ENCODE peak calls at places on chromosomes 4 and X, in nine cellular contexts. V is memory B cell, X is A549, A is psoas muscle, H is AG08396, T is T47D, L is NCI-H1092, N is PC-9, Z is occipital lobe. J is an unnamed sample.

GRCh38 chrX:132292753-132293152 is 73.5 kb upstream of the RAP2C start:
- DNase-seq in V (peak; percentile 30), X (peak; percentile 46), A (no peak), H (peak; percentile 67), T (peak; percentile 24), L (no peak), N (peak; percentile 21), Z (no peak), J (no peak)

GRCh38 chr4:92305148-92305877 is 1.5 kb downstream of the GRID2 start:
- DNase-seq in V (no peak), X (peak; percentile 27), A (peak; percentile 13), H (peak; percentile 53), T (no peak), L (peak; percentile 15), N (peak; percentile 40), Z (peak; percentile 76), J (peak; percentile 74)

GRCh38 chr4:168639914-168640313 is 143.1 kb downstream of the PALLD start:
- DNase-seq in V (no peak), X (no peak), A (no peak), H (no peak), T (no peak), L (no peak), N (no peak), Z (no peak), J (no peak)

GRCh38 chr4:77500801-77501200 is 104.8 kb upstream of the CXCL13 start:
- DNase-seq in V (no peak), X (no peak), A (no peak), H (no peak), T (no peak), L (no peak), N (peak; percentile 1), Z (no peak), J (no peak)

GRCh38 chr4:21879187-21879586 is 69.4 kb downstream of the KCNIP4 start:
- DNase-seq in V (no peak), X (peak; percentile 15), A (no peak), H (peak; percentile 29), T (no peak), L (no peak), N (peak; percentile 2), Z (no peak), J (no peak)

GRCh38 chrX:154602766-154603437 is 16.2 kb downstream of the CTAG1B start:
- DNase-seq in V (no peak), X (no peak), A (no peak), H (no peak), T (no peak), L (no peak), N (no peak), Z (no peak), J (no peak)

GRCh38 chr4:24551492-24552330 is 32.6 kb downstream of the DHX15 start:
- DNase-seq in V (no peak), X (no peak), A (no peak), H (no peak), T (no peak), L (no peak), N (no peak), Z (no peak), J (peak; percentile 63)

GRCh38 chr4:99447079-99447478 is 11.9 kb upstream of the ADH7 start:
- DNase-seq in V (no peak), X (peak; percentile 72), A (no peak), H (peak; percentile 27), T (no peak), L (no peak), N (peak; percentile 42), Z (no peak), J (no peak)

GRCh38 chr4:143185253-143186107 is 763 bp downstream of the USP38 start:
- DNase-seq in V (no peak), X (peak; percentile 23), A (peak; percentile 23), H (no peak), T (no peak), L (no peak), N (no peak), Z (no peak), J (no peak)

GRCh38 chr4:87108142-87108546 is 112.3 kb downstream of the KLHL8 start:
- DNase-seq in V (no peak), X (peak; percentile 27), A (peak; percentile 53), H (peak; percentile 73), T (no peak), L (no peak), N (peak; percentile 51), Z (no peak), J (no peak)

GRCh38 chr4:23070848-23071570 is 378.3 kb downstream of the GBA3 start:
- DNase-seq in V (no peak), X (no peak), A (no peak), H (no peak), T (no peak), L (no peak), N (no peak), Z (no peak), J (no peak)

GRCh38 chr4:13445841-13446790 is 38.0 kb downstream of the RAB28 start:
- DNase-seq in V (no peak), X (no peak), A (no peak), H (no peak), T (no peak), L (no peak), N (no peak), Z (no peak), J (no peak)

GRCh38 chr4:24642941-24643628 is 58.7 kb upstream of the DHX15 start:
- DNase-seq in V (no peak), X (peak; percentile 67), A (no peak), H (peak; percentile 43), T (no peak), L (no peak), N (peak; percentile 53), Z (no peak), J (no peak)

GRCh38 chrX:77617206-77617605 is 168.8 kb downstream of the ATRX start:
- DNase-seq in V (no peak), X (no peak), A (no peak), H (no peak), T (no peak), L (no peak), N (no peak), Z (no peak), J (no peak)

GRCh38 chrX:13899607-13900006 is 82.7 kb upstream of the GPM6B start:
- DNase-seq in V (no peak), X (peak; percentile 6), A (no peak), H (peak; percentile 69), T (no peak), L (no peak), N (no peak), Z (peak; percentile 14), J (no peak)

GRCh38 chr4:129231907-129232626 is 136.1 kb downstream of the C4orf33 start:
- DNase-seq in V (no peak), X (no peak), A (no peak), H (no peak), T (no peak), L (no peak), N (no peak), Z (no peak), J (no peak)

GRCh38 chr4:44670466-44671199 is 7.6 kb upstream of the GUF1 start:
- DNase-seq in V (no peak), X (no peak), A (no peak), H (no peak), T (no peak), L (no peak), N (no peak), Z (no peak), J (no peak)

GRCh38 chr4:139511320-139511719 is 44.7 kb downstream of the SETD7 start:
- DNase-seq in V (no peak), X (no peak), A (no peak), H (no peak), T (no peak), L (no peak), N (no peak), Z (peak; percentile 52), J (no peak)

GRCh38 chr4:24743931-24744330 is 51.4 kb upstream of the SOD3 start:
- DNase-seq in V (no peak), X (no peak), A (no peak), H (no peak), T (no peak), L (no peak), N (no peak), Z (no peak), J (no peak)

GRCh38 chr4:150283689-150284088 is 205.4 kb downstream of the DCLK2 start:
- DNase-seq in V (no peak), X (peak; percentile 16), A (no peak), H (peak; percentile 74), T (no peak), L (no peak), N (no peak), Z (no peak), J (no peak)

GRCh38 chrX:72554448-72555140 is 18.0 kb downstream of the HDAC8 start:
- DNase-seq in V (no peak), X (peak; percentile 87), A (no peak), H (no peak), T (no peak), L (no peak), N (peak; percentile 76), Z (no peak), J (no peak)

GRCh38 chr4:56261027-56261426 is 126.3 kb downstream of the AASDH start:
- DNase-seq in V (no peak), X (no peak), A (no peak), H (no peak), T (no peak), L (no peak), N (no peak), Z (peak; percentile 3), J (no peak)

GRCh38 chr4:13328591-13328990 is 155.5 kb downstream of the RAB28 start:
- DNase-seq in V (no peak), X (no peak), A (no peak), H (no peak), T (no peak), L (no peak), N (no peak), Z (no peak), J (no peak)

GRCh38 chrX:133177202-133177601 is 41.0 kb downstream of the TFDP3 start:
- DNase-seq in V (no peak), X (no peak), A (no peak), H (no peak), T (no peak), L (no peak), N (no peak), Z (no peak), J (no peak)

GRCh38 chrX:144586756-144587155 is 660.5 kb upstream of the SPANXN1 start:
- DNase-seq in V (no peak), X (no peak), A (no peak), H (no peak), T (no peak), L (no peak), N (peak; percentile 50), Z (no peak), J (no peak)

GRCh38 chrX:39445336-39445735 is 644.1 kb downstream of the MID1IP1 start:
- DNase-seq in V (no peak), X (peak; percentile 6), A (no peak), H (no peak), T (no peak), L (peak; percentile 16), N (no peak), Z (no peak), J (no peak)

GRCh38 chr4:77878176-77878575 is 15.5 kb downstream of the MRPL1 start:
- DNase-seq in V (no peak), X (no peak), A (no peak), H (no peak), T (no peak), L (no peak), N (no peak), Z (no peak), J (no peak)

GRCh38 chr4:80878218-80878617 is 152.3 kb upstream of the BMP3 start:
- DNase-seq in V (no peak), X (no peak), A (no peak), H (no peak), T (no peak), L (no peak), N (no peak), Z (no peak), J (no peak)

GRCh38 chrX:149961572-149961971 is 23.3 kb upstream of the EOLA2 start:
- DNase-seq in V (no peak), X (no peak), A (no peak), H (no peak), T (no peak), L (no peak), N (no peak), Z (no peak), J (no peak)

GRCh38 chr4:109472343-109472761 is 38.7 kb downstream of the SEC24B start:
- DNase-seq in V (no peak), X (peak; percentile 7), A (no peak), H (peak; percentile 12), T (no peak), L (no peak), N (no peak), Z (no peak), J (no peak)

GRCh38 chrX:136867096-136867491 is 13.4 kb downstream of the RBMX start:
- DNase-seq in V (no peak), X (no peak), A (no peak), H (no peak), T (no peak), L (no peak), N (no peak), Z (no peak), J (no peak)